ENCODE peak calls at places on chromosomes 4 and X, in seven cellular contexts. X, Z, L, Q, H, W and C are unnamed samples. For H3K9me3, the result is how much of the 10 kb centered on the place peaks cover.

GRCh38 chr4:140300271-140300970 is 73.0 kb upstream of the SCOC start:
- DNase-seq in X (no peak), Z (peak), L (peak), Q (no peak), H (no peak), W (no peak), C (no peak)

GRCh38 chrX:87702795-87703194 is 185.2 kb downstream of the KLHL4 start:
- DNase-seq in X (no peak), Z (no peak), L (no peak), Q (no peak), H (no peak), W (no peak), C (no peak)

GRCh38 chrX:13647709-13648212 is 5.2 kb upstream of the TCEANC start:
- DNase-seq in X (no peak), Z (no peak), L (peak), Q (no peak), H (peak), W (peak), C (peak)

GRCh38 chr4:142719854-142720541 is 126.1 kb downstream of the INPP4B start:
- DNase-seq in X (peak), Z (no peak), L (peak), Q (peak), H (no peak), W (no peak), C (no peak)

GRCh38 chr4:40204507-40205258 is 7.9 kb downstream of the RHOH start:
- DNase-seq in X (no peak), Z (no peak), L (no peak), Q (peak), H (no peak), W (no peak), C (no peak)

GRCh38 chr4:81116571-81116970 is 86.1 kb downstream of the BMP3 start:
- DNase-seq in X (no peak), Z (no peak), L (no peak), Q (no peak), H (no peak), W (no peak), C (no peak)

GRCh38 chr4:143294310-143294709 is 42.4 kb upstream of the GAB1 start:
- DNase-seq in X (no peak), Z (no peak), L (peak), Q (no peak), H (no peak), W (peak), C (peak)

GRCh38 chr4:152778656-152779512 is 646 bp downstream of the TIGD4 start:
- DNase-seq in X (peak), Z (no peak), L (peak), Q (peak), H (no peak), W (no peak), C (peak)

GRCh38 chr4:13766722-13767495 is 139.4 kb upstream of the BOD1L1 start:
- DNase-seq in X (no peak), Z (no peak), L (no peak), Q (no peak), H (no peak), W (no peak), C (no peak)

GRCh38 chrX:70973221-70973620 is 42.3 kb upstream of the SLC7A3 start:
- DNase-seq in X (no peak), Z (no peak), L (no peak), Q (no peak), H (no peak), W (no peak), C (no peak)

GRCh38 chr4:141056473-141056872 is 76.8 kb downstream of the RNF150 start:
- DNase-seq in X (peak), Z (no peak), L (no peak), Q (no peak), H (no peak), W (no peak), C (no peak)

GRCh38 chrX:151084454-151084853 is 91.9 kb upstream of the GPR50 start:
- DNase-seq in X (no peak), Z (no peak), L (no peak), Q (no peak), H (no peak), W (no peak), C (no peak)

GRCh38 chrX:151081016-151081415 is 95.4 kb upstream of the GPR50 start:
- DNase-seq in X (no peak), Z (no peak), L (no peak), Q (no peak), H (no peak), W (no peak), C (no peak)

GRCh38 chrX:151088221-151088620 is 88.2 kb upstream of the GPR50 start:
- DNase-seq in X (no peak), Z (no peak), L (no peak), Q (no peak), H (no peak), W (no peak), C (no peak)

GRCh38 chrX:151085207-151085606 is 91.2 kb upstream of the GPR50 start:
- DNase-seq in X (no peak), Z (no peak), L (no peak), Q (no peak), H (no peak), W (no peak), C (no peak)

DNA sequence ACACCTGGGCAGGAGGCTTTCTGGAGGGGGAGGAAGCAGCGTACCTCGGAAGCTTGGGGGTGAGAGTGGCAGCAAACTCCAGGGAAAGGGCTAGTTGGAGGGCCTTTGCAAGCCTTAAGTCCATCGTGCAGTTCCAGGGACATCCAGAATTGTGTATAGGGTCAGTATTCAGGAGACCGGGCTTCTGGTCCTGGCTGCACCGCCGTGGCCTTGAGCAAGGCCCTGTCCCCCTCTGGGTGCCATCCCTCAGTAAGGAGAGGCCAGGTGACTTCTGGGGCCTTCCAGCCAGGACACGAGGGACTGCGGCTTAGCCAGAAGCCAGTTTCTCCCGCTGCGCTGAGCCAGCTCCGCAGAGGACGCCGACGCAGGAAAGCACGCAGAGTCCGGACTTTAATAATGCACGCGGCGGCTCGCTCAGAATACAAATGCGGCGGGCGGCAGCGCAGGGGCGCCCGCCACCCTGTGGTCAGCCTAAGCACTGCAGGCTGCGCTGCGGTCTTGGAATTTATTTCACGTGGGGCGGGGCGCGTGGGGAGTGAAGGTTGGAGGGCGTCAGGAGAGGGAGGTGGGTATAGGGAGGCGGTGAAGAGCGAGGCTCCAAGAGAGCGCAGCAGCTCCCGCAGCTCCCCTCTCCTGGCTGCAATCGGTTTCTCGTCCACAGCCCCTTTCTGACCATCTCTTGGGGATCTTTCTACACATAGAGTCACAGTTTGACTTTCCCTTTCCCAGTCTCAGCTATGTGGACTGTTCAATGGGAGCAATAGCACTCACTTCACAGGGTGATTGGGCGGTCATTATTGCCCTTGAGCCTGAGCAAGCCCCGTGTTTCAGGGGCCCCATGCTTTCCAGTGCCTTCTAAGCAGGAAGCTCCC is 94.1 kb upstream of the GPR50 start:
- DNase-seq in X (peak), Z (peak), L (peak), Q (peak), H (no peak), W (peak), C (peak)
- H3K27ac ChIP-seq in X (no peak), Z (no peak), L (no peak), Q (no peak), H (no peak), W (no peak), C (no peak)

GRCh38 chr4:26030260-26030667 is 116.2 kb downstream of the SMIM20 start:
- DNase-seq in X (peak), Z (peak), L (no peak), Q (no peak), H (no peak), W (no peak), C (no peak)

GRCh38 chr4:26029512-26030131 is 115.6 kb downstream of the SMIM20 start:
- DNase-seq in X (peak), Z (peak), L (no peak), Q (no peak), H (no peak), W (no peak), C (no peak)

GRCh38 chr4:26028133-26028792 is 114.2 kb downstream of the SMIM20 start:
- DNase-seq in X (no peak), Z (peak), L (no peak), Q (no peak), H (no peak), W (no peak), C (no peak)

GRCh38 chr4:26030780-26031179 is 116.8 kb downstream of the SMIM20 start:
- DNase-seq in X (no peak), Z (no peak), L (no peak), Q (no peak), H (no peak), W (no peak), C (no peak)

GRCh38 chr4:26028793-26029511 is 114.9 kb downstream of the SMIM20 start:
- DNase-seq in X (peak), Z (peak), L (peak), Q (no peak), H (no peak), W (peak), C (peak)
- TF ChIP-seq CTCF in X (peak), Z (peak), L (peak), Q (peak), H (peak), W (peak), C (peak)

GRCh38 chrX:152968193-152968592 is 25.7 kb downstream of the PNMA5 start:
- DNase-seq in X (no peak), Z (no peak), L (no peak), Q (no peak), H (no peak), W (no peak), C (peak)
- H3K9me3 ChIP-seq in X (under half), Z (half or more), L (under half), Q (under half), H (under half), W (under half), C (under half)

DNA sequence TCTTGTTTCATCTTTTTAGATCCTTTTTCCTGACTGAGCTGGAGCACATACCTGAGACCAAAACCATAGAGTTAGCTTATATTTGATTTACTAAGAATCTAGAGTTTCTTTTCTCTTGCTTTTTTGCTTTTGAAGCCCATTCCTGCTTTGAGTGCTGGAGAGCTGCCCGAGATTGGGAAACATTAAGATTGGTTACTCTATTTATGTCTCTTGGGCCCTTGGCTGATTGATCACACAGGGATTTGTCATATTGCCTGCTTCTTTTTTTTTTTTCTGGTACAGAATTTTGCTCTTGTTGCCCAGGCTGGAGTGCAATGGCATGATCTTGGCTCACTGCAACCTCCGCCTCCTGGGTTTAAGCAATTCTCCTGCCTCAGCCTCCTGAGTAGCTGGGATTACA is 73.9 kb downstream of the REPS2 start:
- DNase-seq in X (no peak), Z (no peak), L (peak), Q (no peak), H (no peak), W (no peak), C (no peak)
- H3K27ac ChIP-seq in X (no peak), Z (no peak), L (no peak), Q (no peak), H (no peak), W (no peak), C (no peak)

GRCh38 chr4:165345663-165346417 is 18.4 kb downstream of the MSMO1 start:
- DNase-seq in X (no peak), Z (no peak), L (no peak), Q (no peak), H (no peak), W (no peak), C (no peak)

GRCh38 chr4:165347647-165348569 is 20.4 kb downstream of the MSMO1 start:
- DNase-seq in X (no peak), Z (no peak), L (no peak), Q (no peak), H (no peak), W (no peak), C (no peak)

DNA sequence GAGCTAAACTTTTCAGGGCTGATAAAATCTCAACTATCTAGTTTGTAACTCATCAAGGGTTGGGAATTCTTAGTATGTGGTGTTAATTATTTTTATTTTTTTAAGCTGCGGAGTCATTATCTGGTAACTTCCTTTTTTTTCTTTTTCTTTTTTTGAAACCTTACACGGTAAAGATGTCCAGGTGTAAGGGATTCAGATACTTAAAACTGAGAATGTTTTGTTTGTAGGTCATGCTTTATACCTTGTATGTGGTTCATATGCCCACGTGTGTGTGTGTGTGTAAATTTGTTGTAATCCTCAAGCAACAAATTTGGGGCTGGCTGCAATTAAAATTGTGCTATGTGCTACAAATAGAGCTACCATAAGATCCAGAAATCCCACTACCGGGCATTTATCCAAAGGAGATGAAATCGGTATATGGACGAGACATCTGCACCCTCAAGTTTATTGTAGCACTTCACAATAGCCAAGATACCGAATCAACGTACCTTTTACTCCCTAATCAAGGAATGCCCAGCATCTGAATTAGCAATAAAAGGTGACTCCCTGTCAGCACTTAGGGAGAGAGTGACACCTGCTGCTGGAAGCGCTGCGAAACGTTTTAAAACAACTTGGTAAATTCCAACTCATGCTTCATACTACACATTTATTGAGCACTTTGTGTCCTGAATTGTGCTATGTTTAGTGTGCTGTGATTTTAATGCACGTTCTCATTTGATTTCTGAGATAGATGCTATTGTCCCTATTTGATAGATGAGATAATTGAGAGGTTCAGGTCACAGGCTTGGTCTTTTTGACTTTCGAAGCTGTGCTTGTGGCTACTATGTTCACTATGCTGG is 16.1 kb downstream of the MSMO1 start:
- DNase-seq in X (peak), Z (no peak), L (no peak), Q (peak), H (no peak), W (no peak), C (no peak)
- TF ChIP-seq CTCF in X (peak), Z (peak), L (no peak), Q (peak), H (peak), W (peak), C (no peak)

DNA sequence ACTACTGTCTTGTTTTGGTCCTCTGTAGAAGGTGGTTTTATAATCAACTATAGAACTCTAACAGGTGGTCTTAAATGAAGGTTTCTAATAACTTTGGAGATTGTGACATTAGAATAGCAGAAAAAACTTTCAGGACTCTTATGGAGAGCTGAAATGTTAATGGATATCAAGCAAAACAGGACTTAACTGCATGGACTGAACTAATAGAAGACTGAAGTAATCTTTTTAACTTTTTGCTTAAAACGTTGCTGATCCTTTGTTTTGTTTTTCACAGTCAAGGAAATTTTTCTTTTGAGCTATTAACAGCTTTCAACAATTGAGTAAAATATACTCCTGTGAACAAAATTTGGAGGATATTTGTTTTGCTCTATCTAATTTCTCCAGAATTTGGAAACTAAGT is 17.2 kb downstream of the NXT2 start:
- DNase-seq in X (no peak), Z (no peak), L (no peak), Q (peak), H (no peak), W (no peak), C (no peak)
- H3K9me3 ChIP-seq in X (under half), Z (under half), L (under half), Q (under half), H (under half), W (under half), C (under half)